ENCODE peak calls at places on chromosome 7, in seven cellular contexts. One of them, this sample, is unnamed.

GRCh38 chr7:44847509-44847919 is 373 bp downstream of the H2AZ2 start:
- DNase-seq in left cardiac atrium: peak
- DNase-seq in left ventricle myocardium inferior: peak
- DNase-seq in iPS DF 19.7: peak
- DNase-seq in GDM1: peak
- DNase-seq in neural crest cell: peak
- DNase-seq in lung microvascular endothelial cell: peak
- DNase-seq in this sample: peak

GRCh38 chr7:141544831-141545230 is 6.4 kb upstream of the AGK start:
- DNase-seq in neural crest cell: no peak
- DNase-seq in left cardiac atrium: no peak
- DNase-seq in lung microvascular endothelial cell: no peak
- DNase-seq in left ventricle myocardium inferior: no peak
- DNase-seq in iPS DF 19.7: no peak
- DNase-seq in GDM1: no peak
- DNase-seq in this sample: no peak

GRCh38 chr7:45683556-45684148 is 109.5 kb downstream of the ADCY1 start:
- DNase-seq in GDM1: no peak
- DNase-seq in left ventricle myocardium inferior: no peak
- DNase-seq in lung microvascular endothelial cell: no peak
- DNase-seq in neural crest cell: no peak
- DNase-seq in iPS DF 19.7: no peak
- DNase-seq in left cardiac atrium: no peak
- DNase-seq in this sample: no peak

GRCh38 chr7:20913853-20914252 is 127.2 kb upstream of the SP8 start:
- DNase-seq in iPS DF 19.7: no peak
- DNase-seq in lung microvascular endothelial cell: no peak
- DNase-seq in neural crest cell: no peak
- DNase-seq in left ventricle myocardium inferior: no peak
- DNase-seq in GDM1: no peak
- DNase-seq in left cardiac atrium: no peak
- DNase-seq in this sample: no peak

GRCh38 chr7:117024811-117025210 is 71.5 kb downstream of the ST7 start:
- DNase-seq in left cardiac atrium: no peak
- DNase-seq in lung microvascular endothelial cell: no peak
- DNase-seq in iPS DF 19.7: no peak
- DNase-seq in left ventricle myocardium inferior: no peak
- DNase-seq in GDM1: no peak
- DNase-seq in neural crest cell: no peak
- DNase-seq in this sample: no peak

GRCh38 chr7:133770863-133771492 is 356.2 kb upstream of the LRGUK start:
- DNase-seq in lung microvascular endothelial cell: peak
- DNase-seq in GDM1: no peak
- DNase-seq in iPS DF 19.7: no peak
- DNase-seq in neural crest cell: no peak
- DNase-seq in left ventricle myocardium inferior: no peak
- DNase-seq in left cardiac atrium: no peak
- DNase-seq in this sample: no peak

GRCh38 chr7:98251251-98251843 is 685 bp downstream of the TECPR1 start:
- DNase-seq in iPS DF 19.7: no peak
- DNase-seq in left ventricle myocardium inferior: no peak
- DNase-seq in GDM1: no peak
- DNase-seq in left cardiac atrium: peak
- DNase-seq in lung microvascular endothelial cell: peak
- DNase-seq in neural crest cell: no peak
- DNase-seq in this sample: no peak

GRCh38 chr7:91264924-91265681 is 870 bp downstream of the FZD1 start:
- DNase-seq in neural crest cell: peak
- DNase-seq in left ventricle myocardium inferior: peak
- DNase-seq in left cardiac atrium: peak
- DNase-seq in iPS DF 19.7: no peak
- DNase-seq in GDM1: no peak
- DNase-seq in lung microvascular endothelial cell: peak
- DNase-seq in this sample: peak

GRCh38 chr7:97011536-97012292 is 6.4 kb downstream of the DLX6 start:
- DNase-seq in left ventricle myocardium inferior: no peak
- DNase-seq in lung microvascular endothelial cell: no peak
- DNase-seq in iPS DF 19.7: no peak
- DNase-seq in left cardiac atrium: no peak
- DNase-seq in GDM1: no peak
- DNase-seq in neural crest cell: no peak
- DNase-seq in this sample: no peak

GRCh38 chr7:5139998-5140397 is 50.0 kb upstream of the WIPI2 start:
- DNase-seq in left ventricle myocardium inferior: no peak
- DNase-seq in neural crest cell: peak
- DNase-seq in iPS DF 19.7: no peak
- DNase-seq in left cardiac atrium: peak
- DNase-seq in GDM1: peak
- DNase-seq in lung microvascular endothelial cell: peak
- DNase-seq in this sample: peak

This sample was measured in AML-193.